ENCODE peak calls at places on chromosomes 13 and 19, in six cellular contexts. F, P, V, G, H and Q are unnamed samples.

GRCh38 chr13:67632590-67632989 is 402.5 kb upstream of the PCDH9 start:
- DNase-seq in F (no peak), P (no peak), V (no peak), G (no peak), H (no peak), Q (no peak)

GRCh38 chr19:6018786-6019185 is 40.8 kb upstream of the RANBP3 start:
- DNase-seq in F (no peak), P (peak; percentile 68), V (no peak), G (peak; percentile 25), H (no peak), Q (no peak)

GRCh38 chr19:50204811-50205675 is 1.6 kb downstream of the MYH14 start:
- DNase-seq in F (peak; percentile 65), P (peak; percentile 81), V (peak; percentile 70), G (peak; percentile 57), H (no peak), Q (peak; percentile 5)

GRCh38 chr13:44620057-44620456 is 43.9 kb upstream of the TSC22D1 start:
- DNase-seq in F (no peak), P (no peak), V (no peak), G (no peak), H (no peak), Q (no peak)

GRCh38 chr13:35278917-35279316 is 197.6 kb downstream of the MAB21L1 start:
- DNase-seq in F (no peak), P (no peak), V (no peak), G (no peak), H (no peak), Q (no peak)

GRCh38 chr13:46178821-46179220 is 3.2 kb downstream of the LCP1 start:
- DNase-seq in F (no peak), P (no peak), V (no peak), G (no peak), H (no peak), Q (no peak)

GRCh38 chr13:102770435-102770834 is 3.2 kb downstream of the TEX30 start:
- DNase-seq in F (no peak), P (no peak), V (peak; percentile 87), G (no peak), H (no peak), Q (no peak)

GRCh38 chr13:20389696-20390525 is 135.7 kb downstream of the CRYL1 start:
- DNase-seq in F (no peak), P (no peak), V (no peak), G (no peak), H (no peak), Q (no peak)

GRCh38 chr19:741506-742131 is 9.3 kb upstream of the MISP start:
- DNase-seq in F (no peak), P (peak; percentile 70), V (peak; percentile 61), G (peak; percentile 31), H (no peak), Q (peak; percentile 46)

GRCh38 chr13:99289674-99290337 is 17.4 kb downstream of the GPR183 start:
- DNase-seq in F (no peak), P (no peak), V (no peak), G (no peak), H (no peak), Q (no peak)

GRCh38 chr13:23618341-23618740 is 48.1 kb downstream of the TNFRSF19 start:
- DNase-seq in F (no peak), P (no peak), V (no peak), G (no peak), H (no peak), Q (no peak)

GRCh38 chr13:45398862-45399261 is 19.3 kb downstream of the SLC25A30 start:
- DNase-seq in F (no peak), P (no peak), V (no peak), G (no peak), H (no peak), Q (no peak)

GRCh38 chr13:33069365-33069764 is 53.1 kb downstream of the KL start:
- DNase-seq in F (no peak), P (peak; percentile 10), V (no peak), G (no peak), H (no peak), Q (no peak)

GRCh38 chr19:10271543-10272086 is 695 bp downstream of the ICAM1 start:
- DNase-seq in F (no peak), P (peak; percentile 43), V (no peak), G (no peak), H (no peak), Q (no peak)

GRCh38 chr13:98368019-98368418 is 190.9 kb upstream of the RNF113B start:
- DNase-seq in F (no peak), P (no peak), V (no peak), G (no peak), H (no peak), Q (no peak)

DNA sequence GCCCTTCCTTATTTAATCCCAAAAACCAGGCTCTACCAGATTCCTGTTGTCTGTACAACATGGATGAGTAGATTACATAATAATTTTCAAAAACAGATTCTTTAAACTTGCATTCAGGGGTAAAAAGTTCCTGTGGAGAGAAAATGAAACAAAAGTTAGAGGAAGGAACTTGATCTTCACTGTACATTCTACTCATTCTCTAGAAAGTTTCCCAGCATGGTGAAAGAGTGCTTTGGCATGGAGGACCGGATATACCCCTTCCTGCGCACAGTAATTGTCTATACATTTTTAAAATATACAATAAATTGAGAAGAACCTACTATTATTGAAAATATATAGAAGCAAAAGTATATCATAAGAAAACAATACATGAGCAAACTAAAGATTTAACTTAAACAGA is 274.2 kb downstream of the ITGBL1 start:
- DNase-seq in F (no peak), P (no peak), V (no peak), G (no peak), H (no peak), Q (no peak)
- TF ChIP-seq ZNF274 in F (no peak), P (no peak), V (no peak), G (no peak), H (no peak), Q (no peak)

GRCh38 chr19:2129022-2129421 is 22.3 kb downstream of the AP3D1 start:
- DNase-seq in F (no peak), P (no peak), V (no peak), G (no peak), H (no peak), Q (no peak)

GRCh38 chr19:2127758-2128157 is 23.6 kb downstream of the AP3D1 start:
- DNase-seq in F (no peak), P (no peak), V (no peak), G (no peak), H (no peak), Q (no peak)

GRCh38 chr19:2129892-2130770 is 21.2 kb downstream of the AP3D1 start:
- DNase-seq in F (no peak), P (no peak), V (no peak), G (no peak), H (no peak), Q (no peak)

GRCh38 chr19:2126879-2127518 is 24.4 kb downstream of the AP3D1 start:
- DNase-seq in F (no peak), P (no peak), V (no peak), G (no peak), H (no peak), Q (no peak)

DNA sequence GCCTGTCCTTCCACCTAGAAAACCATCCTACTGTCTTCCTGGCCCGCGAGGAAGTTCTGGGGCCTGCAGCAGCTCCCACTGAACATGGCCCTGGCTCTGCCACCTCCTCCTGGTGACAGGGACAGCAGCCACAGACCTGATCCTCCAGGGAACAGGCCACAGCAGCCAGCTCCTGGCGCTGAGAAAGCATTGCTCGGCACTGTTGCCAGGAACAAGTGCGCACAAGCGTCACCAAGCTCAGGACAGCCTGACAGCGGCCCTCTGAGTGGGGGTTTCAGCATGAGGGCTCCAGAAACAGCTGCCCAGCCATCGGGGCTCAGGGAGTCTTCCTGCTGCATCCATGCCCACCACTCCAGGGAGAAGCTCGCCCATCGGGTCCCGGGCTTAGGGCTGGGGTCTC is 21.9 kb downstream of the AP3D1 start:
- DNase-seq in F (no peak), P (no peak), V (no peak), G (no peak), H (no peak), Q (no peak)
- TF ChIP-seq ZNF274 in F (no peak), P (no peak), V (no peak), G (no peak), H (no peak), Q (no peak)

DNA sequence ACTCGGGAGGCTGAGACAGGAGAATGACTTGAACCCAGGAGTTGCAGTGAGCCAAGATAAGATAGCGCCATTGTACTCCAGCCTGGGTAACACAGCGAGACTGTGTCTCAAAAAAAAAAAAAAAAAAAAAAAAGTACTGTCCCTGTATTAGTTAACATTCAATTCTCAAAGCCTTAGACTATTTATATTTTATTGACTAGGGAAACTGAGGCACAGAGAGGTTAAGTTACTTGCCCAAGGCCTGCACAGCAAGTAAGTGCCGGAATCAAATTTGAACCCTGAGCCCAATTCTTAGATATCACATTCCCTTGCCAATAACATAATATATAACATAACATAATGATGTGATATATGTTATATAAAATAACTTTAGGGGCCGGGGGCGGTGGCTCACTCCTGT is 921 bp upstream of the KLC3 start:
- DNase-seq in F (no peak), P (no peak), V (no peak), G (no peak), H (no peak), Q (no peak)
- TF ChIP-seq ZNF274 in F (no peak), P (no peak), V (no peak), G (no peak), H (no peak), Q (no peak)

GRCh38 chr13:71368301-71368700 is 498.7 kb downstream of the DACH1 start:
- DNase-seq in F (no peak), P (no peak), V (no peak), G (no peak), H (no peak), Q (no peak)
- TF ChIP-seq ZNF274 in F (no peak), P (no peak), V (no peak), G (no peak), H (no peak), Q (no peak)